ENCODE peak calls at places on chromosomes 16 and 17, in seven cellular contexts. X is germinal center, Z is amniotic stem cell, J is mesendoderm, I is fibroblast of villous mesenchyme, W is testis, A is NCI-H2029 treated with DMSO at 0.1 percent for 48 hours. Y is an unnamed sample.

GRCh38 chr16:2037631-2038358 is 9.8 kb downstream of the NTHL1 start:
- DNase-seq in W (no peak), I (no peak), A (no peak), X (no peak), J (no peak), Z (no peak), Y (no peak)

GRCh38 chr16:83328936-83329335 is 478.8 kb upstream of the HSBP1 start:
- DNase-seq in Z (no peak), I (no peak), W (no peak), A (no peak), J (no peak), X (no peak), Y (no peak)

GRCh38 chr16:82137819-82138177 is 32.2 kb downstream of the MPHOSPH6 start:
- DNase-seq in Z (no peak), W (no peak), X (no peak), I (no peak), A (no peak), J (no peak), Y (no peak)

GRCh38 chr16:3458278-3458851 is 14.9 kb downstream of the NAA60 start:
- DNase-seq in Z (no peak), X (no peak), A (no peak), I (peak), W (peak), J (peak), Y (no peak)

GRCh38 chr16:70809392-70810060 is 8.6 kb upstream of the VAC14 start:
- DNase-seq in J (no peak), Z (no peak), I (no peak), A (no peak), W (no peak), X (no peak), Y (no peak)

GRCh38 chr17:80892019-80892855 is 99.4 kb upstream of the CHMP6 start:
- DNase-seq in A (no peak), Z (peak), I (peak), J (no peak), W (peak), X (peak), Y (peak)

GRCh38 chr16:55433030-55433429 is 46.0 kb upstream of the MMP2 start:
- DNase-seq in Z (no peak), I (no peak), J (no peak), A (no peak), X (no peak), W (no peak), Y (no peak)

GRCh38 chr17:74637265-74637664 is 13.7 kb upstream of the CD300E start:
- DNase-seq in W (no peak), I (no peak), J (no peak), Z (no peak), A (no peak), X (no peak), Y (no peak)

GRCh38 chr17:35449371-35449931 is 885 bp upstream of the SLFN13 start:
- DNase-seq in X (peak), I (peak), W (no peak), Z (no peak), A (peak), J (peak), Y (no peak)

GRCh38 chr17:58577696-58578095 is 63.3 kb upstream of the MTMR4 start:
- DNase-seq in I (peak), J (peak), Z (peak), W (peak), A (peak), X (peak), Y (no peak)

GRCh38 chr17:38415250-38416194 is 12.7 kb upstream of the ARHGAP23 start:
- DNase-seq in A (peak), J (peak), Z (no peak), W (no peak), I (peak), X (no peak), Y (no peak)

GRCh38 chr16:69404275-69404805 is 18.5 kb upstream of the TERF2 start:
- DNase-seq in X (no peak), A (no peak), J (peak), W (peak), I (peak), Z (no peak), Y (no peak)

GRCh38 chr16:58306327-58306726 is 11.5 kb upstream of the PRSS54 start:
- DNase-seq in I (peak), Z (no peak), W (peak), A (no peak), J (no peak), X (no peak), Y (peak)

GRCh38 chr16:56669840-56670639 is 426 bp downstream of the MT1H start:
- DNase-seq in W (no peak), Z (no peak), A (no peak), I (no peak), X (no peak), J (no peak), Y (no peak)

GRCh38 chr17:70699408-70699807 is 530.1 kb downstream of the KCNJ2 start:
- DNase-seq in I (no peak), Z (no peak), X (no peak), W (no peak), J (no peak), A (no peak), Y (no peak)

GRCh38 chr17:71938340-71939010 is 182.3 kb upstream of the SOX9 start:
- DNase-seq in W (peak), Z (no peak), I (no peak), A (no peak), X (no peak), J (no peak), Y (no peak)

GRCh38 chr17:15384142-15384803 is 42.9 kb upstream of the TEKT3 start:
- DNase-seq in I (peak), X (no peak), Z (no peak), W (peak), J (no peak), A (no peak), Y (no peak)

GRCh38 chr17:44221862-44222111 is 2.3 kb upstream of the UBTF start:
- DNase-seq in W (no peak), J (no peak), I (no peak), Z (no peak), X (no peak), A (no peak), Y (no peak)

GRCh38 chr17:3660311-3660891 is 8.0 kb downstream of the TAX1BP3 start:
- DNase-seq in A (no peak), Z (no peak), X (no peak), J (no peak), W (peak), I (no peak), Y (no peak)

GRCh38 chr16:7713244-7713643 is 380.6 kb downstream of the RBFOX1 start:
- DNase-seq in J (no peak), I (no peak), A (no peak), W (no peak), X (no peak), Z (no peak), Y (no peak)

GRCh38 chr16:138049-138417 is 440 bp downstream of the NPRL3 start:
- DNase-seq in X (peak), A (no peak), W (peak), I (peak), Z (no peak), J (peak), Y (no peak)

GRCh38 chr17:60712675-60713074 is 35.0 kb downstream of the BCAS3 start:
- DNase-seq in X (no peak), Z (no peak), W (no peak), A (no peak), I (no peak), J (no peak), Y (no peak)

GRCh38 chr17:3890082-3890892 is 2.6 kb downstream of the CAMKK1 start:
- DNase-seq in A (no peak), Z (peak), X (no peak), W (peak), I (peak), J (no peak), Y (no peak)

GRCh38 chr17:42201155-42201772 is 7.0 kb upstream of the GHDC start:
- DNase-seq in I (no peak), J (no peak), Z (no peak), W (no peak), A (no peak), X (no peak), Y (no peak)

GRCh38 chr17:12512712-12513355 is 152.9 kb upstream of the MYOCD start:
- DNase-seq in W (no peak), A (no peak), Z (no peak), J (no peak), I (peak), X (no peak), Y (no peak)

GRCh38 chr17:8012996-8013640 is 10.7 kb downstream of the GUCY2D start:
- DNase-seq in W (no peak), J (no peak), Z (no peak), I (no peak), X (no peak), A (no peak), Y (no peak)

Y was measured in non-pigmented ciliary epithelial cell.